ENCODE peak calls at places on chromosomes 6 and 20, in eight cellular contexts. T, H, R, W, L, E, K and D are unnamed samples.

GRCh38 chr6:36657942-36658544 is 20.5 kb upstream of the CDKN1A start:
- DNase-seq in T (no peak), H (peak), R (no peak), W (peak), L (no peak), E (no peak), K (no peak), D (no peak)

GRCh38 chr6:125773387-125774341 is 17.1 kb upstream of the NCOA7 start:
- DNase-seq in T (no peak), H (peak), R (no peak), W (peak), L (no peak), E (no peak), K (no peak), D (no peak)

GRCh38 chr6:108768792-108769524 is 79.3 kb upstream of the ARMC2 start:
- DNase-seq in T (no peak), H (no peak), R (no peak), W (no peak), L (no peak), E (no peak), K (no peak), D (no peak)

GRCh38 chr6:12151433-12151820 is 138.7 kb upstream of the EDN1 start:
- DNase-seq in T (no peak), H (no peak), R (no peak), W (no peak), L (no peak), E (no peak), K (no peak), D (no peak)

GRCh38 chr6:167571550-167571949 is 246.7 kb downstream of the TTLL2 start:
- DNase-seq in T (no peak), H (no peak), R (no peak), W (no peak), L (no peak), E (no peak), K (no peak), D (no peak)

GRCh38 chr20:43017241-43018030 is 172.3 kb downstream of the PTPRT start:
- DNase-seq in T (no peak), H (no peak), R (no peak), W (no peak), L (no peak), E (no peak), K (no peak), D (no peak)

GRCh38 chr6:148846778-148847761 is 100.2 kb downstream of the UST start:
- DNase-seq in T (no peak), H (no peak), R (no peak), W (no peak), L (no peak), E (no peak), K (no peak), D (no peak)

GRCh38 chr6:53464942-53465460 is 79.9 kb downstream of the GCLC start:
- DNase-seq in T (peak), H (peak), R (no peak), W (no peak), L (no peak), E (no peak), K (peak), D (no peak)

GRCh38 chr6:113860165-113860955 is 3.2 kb downstream of the MARCKS start:
- DNase-seq in T (peak), H (peak), R (no peak), W (peak), L (no peak), E (peak), K (no peak), D (peak)

GRCh38 chr20:2032168-2032567 is 38.3 kb upstream of the PDYN start:
- DNase-seq in T (no peak), H (no peak), R (no peak), W (no peak), L (no peak), E (no peak), K (no peak), D (no peak)

GRCh38 chr20:57995381-57995977 is 233.0 kb downstream of the ANKRD60 start:
- DNase-seq in T (no peak), H (no peak), R (no peak), W (no peak), L (no peak), E (no peak), K (no peak), D (no peak)

GRCh38 chr20:24102290-24102689 is 113.7 kb upstream of the GGTLC1 start:
- DNase-seq in T (no peak), H (no peak), R (peak), W (peak), L (peak), E (no peak), K (no peak), D (no peak)

GRCh38 chr6:139184050-139184826 is 49.4 kb downstream of the HECA start:
- DNase-seq in T (no peak), H (no peak), R (no peak), W (no peak), L (no peak), E (no peak), K (no peak), D (no peak)